ENCODE peak calls at places on chromosomes 4 and X, in eight cellular contexts. H is CD8-positive, alpha-beta memory T cell; R is hepatocyte; M is upper lobe of right lung; J is uterus; K is heart right ventricle; V is HCT116; O is lower lobe of right lung. C is an unnamed sample. For H3K27me3 and H3K4me1, the result is how much of the 10 kb centered on the place peaks cover.

GRCh38 chr4:186366326-186366725 is 100.3 kb downstream of the F11 start:
- DNase-seq in J (no peak), O (no peak), R (no peak), K (no peak), V (no peak), M (no peak), H (no peak), C (no peak)

GRCh38 chr4:126023946-126024345 is 709.2 kb downstream of the FAT4 start:
- DNase-seq in H (no peak), O (no peak), R (no peak), V (no peak), J (no peak), M (no peak), K (no peak), C (no peak)

GRCh38 chrX:119654112-119654531 is 38.8 kb downstream of the SEPTIN6 start:
- DNase-seq in H (peak), M (no peak), O (no peak), J (peak), K (peak), R (peak), V (no peak), C (no peak)

GRCh38 chr4:74005528-74005927 is 7.1 kb upstream of the CXCL5 start:
- DNase-seq in J (no peak), H (no peak), V (no peak), O (no peak), M (no peak), R (peak), K (no peak), C (peak)

GRCh38 chrX:19791562-19791961 is 95.8 kb downstream of the SH3KBP1 start:
- DNase-seq in M (no peak), V (no peak), R (no peak), K (no peak), J (no peak), H (no peak), O (no peak), C (no peak)

GRCh38 chr4:165756831-165757230 is 116.2 kb upstream of the TLL1 start:
- DNase-seq in K (no peak), O (no peak), J (no peak), H (no peak), M (no peak), R (no peak), V (no peak), C (no peak)

GRCh38 chr4:55321707-55322264 is 24.3 kb upstream of the SRD5A3 start:
- DNase-seq in H (no peak), R (peak), K (no peak), O (no peak), V (peak), J (peak), M (no peak), C (peak)

GRCh38 chr4:82421796-82422560 is 8.3 kb downstream of the HNRNPDL start:
- DNase-seq in J (no peak), M (no peak), R (no peak), V (no peak), H (no peak), O (no peak), K (no peak), C (no peak)

GRCh38 chr4:48979897-48980579 is 6.0 kb upstream of the CWH43 start:
- DNase-seq in V (no peak), J (no peak), H (no peak), K (no peak), O (no peak), R (no peak), M (no peak), C (peak)

DNA sequence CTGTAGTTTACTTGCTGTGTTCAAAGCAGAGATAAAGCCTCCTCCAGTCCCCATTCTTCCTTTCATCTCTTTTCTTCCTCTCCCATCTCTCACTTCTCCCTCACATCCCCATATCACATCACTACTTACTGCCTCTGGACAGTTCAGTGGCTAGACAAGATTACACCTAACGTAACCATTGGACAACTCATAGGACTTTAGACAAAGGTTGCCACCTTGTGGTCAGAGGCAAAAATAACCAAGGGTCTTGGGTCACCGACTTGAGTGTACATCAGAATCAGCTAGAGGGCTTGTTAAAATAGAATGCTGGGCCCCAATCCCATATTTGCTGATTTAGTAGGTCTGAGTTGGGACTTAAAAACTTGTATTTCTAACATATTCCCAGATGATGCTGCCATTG is 109.3 kb upstream of the DGKK start:
- DNase-seq in J (peak), V (peak), R (peak), M (no peak), O (no peak), K (no peak), H (peak), C (peak)
- H3K27me3 ChIP-seq in J (under half), V (under half), R (under half), M (under half), O (under half), K (under half), H (under half), C (under half)

DNA sequence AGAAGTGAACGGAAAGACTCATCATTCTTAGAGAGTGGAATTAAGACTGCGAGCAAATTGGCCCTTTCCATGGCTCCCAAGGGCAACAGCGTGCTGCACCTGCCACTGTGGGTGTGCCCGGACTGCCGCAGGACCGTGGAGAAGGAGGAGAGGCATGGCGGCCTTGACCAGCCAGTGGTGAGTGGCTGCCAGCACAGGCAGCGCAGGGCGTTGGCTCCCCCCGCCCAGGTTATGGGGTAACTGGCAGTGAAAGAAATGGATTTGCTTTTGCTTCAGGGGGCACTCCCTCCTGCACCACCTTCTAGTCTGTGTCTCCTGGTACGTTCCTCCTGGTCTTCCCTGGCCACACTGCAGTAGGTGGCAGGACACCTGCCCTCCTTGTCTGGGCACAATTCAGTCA is 59.7 kb downstream of the FAM193A start:
- DNase-seq in R (no peak), M (peak), K (no peak), V (no peak), O (no peak), J (no peak), H (no peak), C (no peak)
- H3K4me1 ChIP-seq in R (under half), M (half or more), K (half or more), V (under half), O (half or more), J (under half), H (under half), C (under half)

DNA sequence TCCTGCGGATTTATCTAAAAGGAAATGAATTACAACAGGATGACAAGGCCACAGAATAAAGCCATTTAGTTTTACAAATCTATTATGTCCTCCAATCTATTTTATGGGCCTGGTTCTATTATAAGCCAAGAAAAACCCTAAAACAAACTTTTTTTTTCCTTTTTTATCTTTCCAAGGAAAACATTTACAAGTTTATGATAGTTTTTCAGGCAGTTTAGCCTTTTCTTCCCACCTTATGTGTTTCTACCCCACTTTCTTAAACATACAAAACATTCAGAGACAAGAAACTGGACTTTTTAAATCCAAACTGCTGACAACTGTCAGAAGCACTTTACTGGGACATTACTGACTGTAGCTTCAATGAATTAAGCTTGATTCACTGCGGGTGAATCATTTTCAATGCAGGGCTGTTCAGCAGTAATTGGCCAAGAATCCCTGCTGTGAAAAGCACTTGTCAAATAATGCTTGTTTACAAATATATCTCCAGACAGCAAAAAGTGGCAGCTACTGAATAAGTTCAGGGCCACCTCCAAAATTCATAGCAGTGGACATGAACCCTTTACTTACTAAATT is 4.3 kb downstream of the EPHA5 start:
- DNase-seq in M (no peak), H (no peak), O (no peak), K (no peak), J (no peak), R (no peak), V (no peak), C (no peak)
- H3K27me3 ChIP-seq in M (half or more), H (under half), O (half or more), K (half or more), J (under half), R (half or more), V (under half), C (under half)

GRCh38 chrX:7086384-7086783 is 61.1 kb upstream of the STS start:
- DNase-seq in J (no peak), K (no peak), H (no peak), V (no peak), R (no peak), M (no peak), O (no peak), C (no peak)
- H3K4me1 ChIP-seq in J (under half), K (under half), H (under half), V (under half), R (under half), M (under half), O (under half), C (under half)

DNA sequence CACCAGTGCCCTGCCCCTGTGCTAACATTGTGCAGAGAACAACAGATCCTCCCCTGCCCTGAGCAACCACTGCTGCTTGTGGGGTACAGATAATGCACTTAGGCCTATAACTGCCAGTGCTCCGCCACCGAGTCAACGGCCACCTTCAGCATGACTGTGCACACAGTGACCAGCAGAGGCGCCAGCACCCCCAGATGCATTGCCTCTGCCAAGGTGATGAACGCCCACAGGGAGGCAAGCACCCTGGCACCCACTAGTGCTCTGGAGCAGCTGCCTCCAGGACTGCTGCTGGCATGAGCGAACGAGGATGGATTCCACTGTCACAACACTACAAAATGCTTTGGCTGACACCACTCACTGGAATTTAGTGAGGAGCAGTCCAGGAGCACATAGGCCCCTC is 38.2 kb downstream of the SPIN2B start:
- DNase-seq in M (no peak), H (no peak), K (no peak), J (no peak), O (no peak), V (no peak), R (no peak), C (no peak)
- H3K27me3 ChIP-seq in M (under half), H (under half), K (under half), J (under half), O (under half), V (under half), R (under half), C (under half)

DNA sequence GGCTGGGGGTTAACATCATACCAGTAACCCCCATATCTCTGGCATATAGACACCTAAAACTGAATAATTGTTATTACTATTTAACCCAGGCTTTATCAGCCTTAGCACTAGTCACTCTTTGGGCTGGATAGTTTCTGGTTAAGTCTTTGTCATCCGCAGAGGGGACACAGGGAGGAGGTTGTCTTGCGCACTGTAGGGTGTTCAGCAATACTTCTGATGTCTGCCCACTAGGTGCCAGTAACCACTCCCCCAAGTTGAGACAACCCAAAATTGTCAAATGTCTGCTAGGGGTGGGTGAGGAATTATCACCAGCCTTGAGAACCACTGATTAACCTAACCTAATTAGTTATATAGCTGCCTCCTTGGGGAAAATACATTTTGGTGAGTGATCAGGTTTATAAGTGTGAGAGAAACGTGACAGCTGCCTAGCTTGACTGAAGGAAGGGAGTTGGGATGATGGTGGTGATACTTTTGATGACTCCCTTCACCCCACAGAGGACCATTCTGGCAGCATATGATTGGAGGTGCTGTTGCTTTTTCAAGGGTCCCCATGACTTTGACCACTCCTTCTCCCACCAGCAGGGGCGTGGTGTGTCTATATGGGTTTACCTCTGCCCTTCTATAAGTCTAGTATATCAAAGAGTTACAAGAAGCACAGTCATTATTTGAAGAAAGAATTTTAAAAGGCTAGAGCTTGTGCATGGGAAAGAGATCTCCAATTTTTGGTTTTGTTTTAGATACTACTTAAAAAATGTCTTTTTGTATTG is 140.9 kb downstream of the STIM2 start:
- DNase-seq in M (no peak), K (no peak), R (no peak), V (no peak), J (no peak), H (no peak), O (no peak), C (no peak)
- H3K4me1 ChIP-seq in M (under half), K (under half), R (under half), V (under half), J (under half), H (under half), O (under half), C (under half)

GRCh38 chr4:140044314-140044991 is 109.5 kb downstream of the MAML3 start:
- DNase-seq in O (no peak), V (no peak), R (no peak), K (no peak), M (no peak), J (no peak), H (no peak), C (no peak)
- H3K27me3 ChIP-seq in O (under half), V (under half), R (under half), K (under half), M (under half), J (under half), H (under half), C (under half)

DNA sequence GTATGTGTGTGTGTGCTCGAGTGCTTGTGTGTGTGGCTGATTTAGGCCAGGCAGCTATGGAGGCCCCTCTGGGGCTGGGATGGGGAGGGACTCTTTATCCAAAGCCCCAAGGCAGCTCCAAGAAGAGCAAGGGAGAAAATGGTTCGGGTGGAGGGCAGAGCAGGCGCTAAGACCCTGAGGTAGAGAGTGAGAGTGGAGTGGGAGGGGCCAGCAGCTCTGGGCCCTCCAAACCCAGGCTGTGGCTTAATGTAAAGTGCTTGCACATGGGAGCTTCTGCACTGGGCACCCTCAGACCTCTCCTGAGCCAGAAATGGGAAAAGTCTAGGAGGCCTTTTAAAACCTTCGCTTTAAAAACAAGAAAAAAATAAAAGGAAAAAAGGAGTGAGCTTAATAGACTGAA is 233.6 kb upstream of the PSAPL1 start:
- DNase-seq in V (no peak), J (no peak), K (no peak), O (no peak), M (no peak), H (no peak), R (no peak), C (no peak)
- H3K4me1 ChIP-seq in V (under half), J (under half), K (under half), O (under half), M (under half), H (under half), R (under half), C (under half)

GRCh38 chr4:8225290-8225625 is 26.2 kb downstream of the SH3TC1 start:
- DNase-seq in R (no peak), O (no peak), H (no peak), K (peak), J (no peak), V (no peak), M (no peak), C (no peak)

GRCh38 chr4:8225704-8226443 is 26.8 kb downstream of the SH3TC1 start:
- DNase-seq in V (no peak), J (no peak), H (no peak), M (no peak), R (no peak), O (no peak), K (no peak), C (no peak)

GRCh38 chr4:8227201-8227770 is 28.2 kb downstream of the SH3TC1 start:
- DNase-seq in M (no peak), J (no peak), O (no peak), V (no peak), K (peak), R (no peak), H (no peak), C (no peak)

GRCh38 chr4:8222609-8223391 is 23.7 kb downstream of the SH3TC1 start:
- DNase-seq in R (no peak), J (no peak), M (no peak), V (no peak), K (no peak), H (no peak), O (no peak), C (no peak)

DNA sequence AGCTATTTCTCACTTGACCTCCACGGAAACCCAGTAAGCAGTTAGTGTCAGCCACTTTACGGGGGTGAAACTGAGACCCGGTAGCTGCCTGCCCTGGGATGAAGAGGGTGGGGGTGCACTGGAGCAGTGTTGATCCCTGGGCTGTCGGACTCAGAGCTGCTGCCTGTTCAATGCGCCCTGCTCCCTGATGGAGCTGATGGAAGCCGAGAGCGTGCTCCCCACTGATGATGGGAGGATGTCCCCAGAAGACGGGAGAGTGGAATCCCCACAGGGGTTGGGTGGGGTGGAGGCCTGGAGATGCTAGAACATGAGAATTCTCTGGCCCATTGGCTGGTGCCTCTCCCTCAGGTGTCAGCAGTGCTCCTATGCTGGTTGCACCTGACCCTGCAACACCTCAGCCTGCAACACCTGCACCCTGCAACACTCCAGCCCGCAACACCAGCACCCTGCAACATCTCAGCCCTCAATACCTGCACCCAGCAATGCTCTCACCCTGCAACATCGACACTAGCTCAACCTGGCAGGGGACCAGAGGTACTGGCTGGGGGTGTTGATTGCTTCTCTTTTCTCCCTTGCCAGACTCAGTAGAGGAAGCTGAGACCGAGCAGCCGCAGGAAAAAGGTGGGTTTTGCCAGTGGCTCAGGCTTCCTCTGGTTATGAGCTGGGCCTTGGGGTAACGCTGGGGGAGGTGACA is 25.7 kb downstream of the SH3TC1 start:
- DNase-seq in K (peak), J (no peak), H (no peak), M (no peak), V (no peak), O (no peak), R (no peak), C (no peak)
- H3K27me3 ChIP-seq in K (under half), J (under half), H (under half), M (under half), V (under half), O (under half), R (under half), C (under half)

C was measured in mammary epithelial cell.